ENCODE peak calls at places on chromosomes 7 and 10, in eight cellular contexts. D, N, H, V, X, C, W and T are unnamed samples.

GRCh38 chr7:113657603-113658002 is 261.2 kb downstream of the PPP1R3A start:
- DNase-seq in D (no peak), N (no peak), H (no peak), V (no peak), X (no peak), C (no peak), W (no peak), T (no peak)

GRCh38 chr10:58393317-58393716 is 8.1 kb downstream of the TFAM start:
- DNase-seq in D (no peak), N (no peak), H (no peak), V (no peak), X (no peak), C (no peak), W (no peak), T (no peak)

GRCh38 chr7:149855368-149856305 is 17.5 kb downstream of the ZNF862 start:
- DNase-seq in D (peak; percentile 25), N (peak; percentile 46), H (no peak), V (no peak), X (no peak), C (no peak), W (peak; percentile 43), T (no peak)

GRCh38 chr10:86632009-86632800 is 22.1 kb upstream of the OPN4 start:
- DNase-seq in D (no peak), N (no peak), H (peak; percentile 60), V (peak; percentile 69), X (no peak), C (no peak), W (no peak), T (no peak)

GRCh38 chr10:497898-498451 is 191.5 kb downstream of the DIP2C start:
- DNase-seq in D (no peak), N (peak; percentile 86), H (peak; percentile 16), V (no peak), X (no peak), C (no peak), W (no peak), T (no peak)

GRCh38 chr10:116756277-116756676 is 13.9 kb upstream of the HSPA12A start:
- DNase-seq in D (no peak), N (peak; percentile 78), H (peak; percentile 59), V (no peak), X (no peak), C (no peak), W (no peak), T (no peak)

GRCh38 chr7:107309296-107309695 is 140.5 kb downstream of the HBP1 start:
- DNase-seq in D (no peak), N (no peak), H (no peak), V (no peak), X (no peak), C (no peak), W (no peak), T (no peak)

GRCh38 chr10:44949127-44949802 is 10.3 kb upstream of the RASSF4 start:
- DNase-seq in D (no peak), N (no peak), H (no peak), V (no peak), X (no peak), C (no peak), W (no peak), T (no peak)

GRCh38 chr7:80415522-80415921 is 96.3 kb downstream of the GNAT3 start:
- DNase-seq in D (no peak), N (no peak), H (no peak), V (no peak), X (no peak), C (no peak), W (no peak), T (no peak)

GRCh38 chr10:31758495-31758894 is 170.1 kb downstream of the ARHGAP12 start:
- DNase-seq in D (peak; percentile 45), N (no peak), H (no peak), V (no peak), X (peak; percentile 35), C (peak; percentile 64), W (peak; percentile 70), T (no peak)

GRCh38 chr7:158863611-158864506 is 7.5 kb downstream of the DYNC2I1 start:
- DNase-seq in D (peak; percentile 48), N (peak; percentile 91), H (peak; percentile 93), V (peak; percentile 52), X (peak; percentile 53), C (peak; percentile 75), W (peak; percentile 57), T (peak; percentile 78)

GRCh38 chr7:47591655-47592572 is 10.0 kb upstream of the TNS3 start:
- DNase-seq in D (peak; percentile 46), N (no peak), H (no peak), V (no peak), X (no peak), C (no peak), W (no peak), T (no peak)

GRCh38 chr10:80659284-80659683 is 121.6 kb downstream of the SH2D4B start:
- DNase-seq in D (no peak), N (no peak), H (no peak), V (no peak), X (no peak), C (no peak), W (no peak), T (no peak)

GRCh38 chr7:142125576-142125975 is 14.1 kb downstream of the MGAM2 start:
- DNase-seq in D (no peak), N (no peak), H (no peak), V (no peak), X (no peak), C (no peak), W (no peak), T (no peak)

GRCh38 chr10:48600645-48601505 is 4.0 kb downstream of the ARHGAP22 start:
- DNase-seq in D (no peak), N (peak; percentile 53), H (no peak), V (no peak), X (no peak), C (no peak), W (no peak), T (no peak)

GRCh38 chr10:87961314-87961713 is 97.9 kb downstream of the PTEN start:
- DNase-seq in D (peak; percentile 41), N (no peak), H (no peak), V (no peak), X (no peak), C (no peak), W (peak; percentile 63), T (no peak)

GRCh38 chr10:103855852-103856496 is 598 bp upstream of the SH3PXD2A start:
- DNase-seq in D (no peak), N (peak; percentile 60), H (no peak), V (no peak), X (no peak), C (peak; percentile 65), W (no peak), T (no peak)

GRCh38 chr10:103855424-103855823 is at the start of gene SH3PXD2A:
- DNase-seq in D (peak; percentile 74), N (peak; percentile 73), H (peak; percentile 53), V (peak; percentile 58), X (no peak), C (peak; percentile 64), W (no peak), T (peak; percentile 66)

GRCh38 chr10:103853428-103854264 is 1.7 kb downstream of the SH3PXD2A start:
- DNase-seq in D (peak; percentile 33), N (peak; percentile 67), H (peak; percentile 38), V (no peak), X (no peak), C (no peak), W (no peak), T (no peak)

GRCh38 chr10:103854265-103854686 is 1.1 kb downstream of the SH3PXD2A start:
- DNase-seq in D (peak; percentile 67), N (no peak), H (peak; percentile 43), V (peak; percentile 33), X (no peak), C (no peak), W (no peak), T (no peak)

DNA sequence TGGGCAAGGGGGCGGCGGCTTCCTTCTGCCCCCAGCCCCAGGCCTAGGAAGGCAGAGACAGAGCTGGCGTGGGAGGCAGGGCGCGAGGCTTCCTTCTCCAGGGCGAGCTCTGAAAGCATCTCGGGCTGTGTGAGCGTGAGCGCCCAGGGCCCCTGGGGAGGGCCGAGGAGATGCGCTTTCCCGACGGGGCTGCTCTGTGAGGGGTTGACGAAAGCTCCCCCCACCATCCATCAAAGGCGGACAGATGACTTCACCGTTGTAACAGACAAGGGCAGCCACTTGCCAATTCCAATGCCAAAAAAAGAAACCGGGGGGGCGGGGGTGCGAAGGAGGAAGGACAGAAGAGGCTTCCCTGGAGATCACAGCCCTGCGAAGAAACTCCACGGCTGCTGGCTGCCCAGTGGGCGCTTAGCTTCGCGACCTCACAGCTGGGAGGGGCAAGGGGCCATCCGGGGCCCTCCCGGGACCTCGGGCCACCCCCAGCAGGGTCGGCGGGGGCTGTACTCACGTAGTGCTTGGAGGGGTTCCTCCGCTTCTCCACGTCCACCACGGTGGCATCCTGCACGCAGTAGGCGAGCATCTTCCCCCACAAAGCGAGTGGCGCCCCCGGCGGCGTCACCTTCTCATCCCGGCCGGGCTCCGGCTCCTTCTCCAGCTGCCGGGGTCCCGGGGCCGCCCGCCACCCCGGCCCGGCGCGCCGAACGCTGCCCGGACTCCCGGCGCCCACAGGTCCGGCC is 521 bp downstream of the SH3PXD2A start:
- DNase-seq in D (peak; percentile 54), N (peak; percentile 78), H (peak; percentile 71), V (peak; percentile 47), X (no peak), C (no peak), W (no peak), T (peak; percentile 53)
- TF ChIP-seq CTCF in D (no peak), N (no peak), H (no peak), V (no peak), X (no peak), C (no peak), W (peak; percentile 24), T (no peak)

GRCh38 chr7:125059861-125060456 is 130.3 kb upstream of the POT1 start:
- DNase-seq in D (no peak), N (no peak), H (no peak), V (no peak), X (no peak), C (no peak), W (no peak), T (peak; percentile 8)
- TF ChIP-seq CTCF in D (peak; percentile 54), N (no peak), H (peak; percentile 33), V (peak; percentile 62), X (no peak), C (peak; percentile 45), W (no peak), T (no peak)

GRCh38 chr7:30585675-30586074 is 9.0 kb upstream of the GARS1 start:
- DNase-seq in D (no peak), N (no peak), H (no peak), V (no peak), X (no peak), C (no peak), W (no peak), T (no peak)

GRCh38 chr7:30584970-30585369 is 9.7 kb upstream of the GARS1 start:
- DNase-seq in D (no peak), N (no peak), H (peak; percentile 35), V (no peak), X (no peak), C (no peak), W (no peak), T (no peak)

GRCh38 chr7:30583181-30583580 is 11.5 kb upstream of the GARS1 start:
- DNase-seq in D (no peak), N (no peak), H (no peak), V (no peak), X (no peak), C (no peak), W (no peak), T (no peak)

GRCh38 chr7:30584415-30584814 is 10.3 kb upstream of the GARS1 start:
- DNase-seq in D (no peak), N (no peak), H (no peak), V (no peak), X (no peak), C (no peak), W (no peak), T (no peak)
- TF ChIP-seq CTCF in D (no peak), N (no peak), H (no peak), V (no peak), X (no peak), C (no peak), W (no peak), T (no peak)

GRCh38 chr7:29764227-29764626 is 42.1 kb upstream of the WIPF3 start:
- DNase-seq in D (peak; percentile 24), N (no peak), H (no peak), V (peak; percentile 8), X (no peak), C (no peak), W (no peak), T (no peak)
- TF ChIP-seq CTCF in D (no peak), N (no peak), H (peak; percentile 9), V (no peak), X (no peak), C (no peak), W (no peak), T (no peak)